ENCODE peak calls at places on chromosomes 7 and 10, in seven cellular contexts. P is NCI-H1092, U is cardiac fibroblast, K is NCI-H526, A is NT2/D1, O is ACHN, Q is prostate gland. H is an unnamed sample.

GRCh38 chr7:157423886-157424565 is 87.2 kb downstream of the DNAJB6 start:
- DNase-seq in P (no peak), U (no peak), K (no peak), A (no peak), O (no peak), Q (no peak), H (no peak)

GRCh38 chr7:106901870-106902441 is 36.9 kb downstream of the PIK3CG start:
- DNase-seq in P (no peak), U (no peak), K (no peak), A (no peak), O (no peak), Q (no peak), H (no peak)

GRCh38 chr10:24703700-24704099 is 20.0 kb downstream of the ARHGAP21 start:
- DNase-seq in P (no peak), U (peak), K (no peak), A (no peak), O (no peak), Q (no peak), H (no peak)

GRCh38 chr10:115092555-115093285 is 445 bp upstream of the ATRNL1 start:
- DNase-seq in P (peak), U (peak), K (peak), A (peak), O (peak), Q (no peak), H (peak)

GRCh38 chr7:107538001-107538400 is 25.7 kb downstream of the COG5 start:
- DNase-seq in P (peak), U (no peak), K (peak), A (no peak), O (no peak), Q (no peak), H (no peak)

GRCh38 chr10:110868981-110869380 is 2.7 kb upstream of the PDCD4 start:
- DNase-seq in P (no peak), U (no peak), K (no peak), A (no peak), O (no peak), Q (no peak), H (no peak)

GRCh38 chr7:135879238-135879637 is 97.9 kb downstream of the MTPN start:
- DNase-seq in P (no peak), U (peak), K (no peak), A (no peak), O (no peak), Q (no peak), H (no peak)

GRCh38 chr7:151550601-151551286 is 31.0 kb upstream of the RHEB start:
- DNase-seq in P (no peak), U (peak), K (no peak), A (no peak), O (peak), Q (no peak), H (peak)

GRCh38 chr7:38756521-38756920 is 125.3 kb upstream of the AMPH start:
- DNase-seq in P (no peak), U (peak), K (no peak), A (no peak), O (no peak), Q (no peak), H (no peak)

GRCh38 chr7:77453531-77453930 is 37.4 kb upstream of the GSAP start:
- DNase-seq in P (no peak), U (peak), K (no peak), A (no peak), O (no peak), Q (peak), H (no peak)

GRCh38 chr10:93600861-93601773 is at the start of gene RBP4:
- DNase-seq in P (no peak), U (peak), K (no peak), A (no peak), O (no peak), Q (no peak), H (no peak)

GRCh38 chr7:157347217-157347904 is 10.6 kb downstream of the DNAJB6 start:
- DNase-seq in P (no peak), U (peak), K (no peak), A (no peak), O (peak), Q (no peak), H (no peak)

GRCh38 chr7:74234549-74234948 is 19.6 kb downstream of the RFC2 start:
- DNase-seq in P (no peak), U (no peak), K (no peak), A (no peak), O (no peak), Q (no peak), H (no peak)

GRCh38 chr10:60964257-60965235 is 20.6 kb upstream of the RHOBTB1 start:
- DNase-seq in P (peak), U (peak), K (peak), A (peak), O (peak), Q (peak), H (peak)

GRCh38 chr7:135236727-135237126 is 3.1 kb downstream of the STRA8 start:
- DNase-seq in P (no peak), U (no peak), K (no peak), A (no peak), O (peak), Q (no peak), H (no peak)

GRCh38 chr10:52801951-52802350 is 29.4 kb upstream of the MBL2 start:
- DNase-seq in P (no peak), U (peak), K (no peak), A (no peak), O (peak), Q (no peak), H (no peak)

GRCh38 chr7:7815395-7815794 is 97.0 kb upstream of the RPA3 start:
- DNase-seq in P (no peak), U (no peak), K (no peak), A (no peak), O (no peak), Q (no peak), H (no peak)

H was measured in RPMI8226.